ENCODE peak calls at places on chromosomes 16 and 17, in five cellular contexts. Q, O, K, Y and X are unnamed samples.

GRCh38 chr16:637081-638018 is 1.2 kb upstream of the METTL26 start:
- DNase-seq in Q (peak), O (peak), K (peak), Y (no peak), X (peak)

GRCh38 chr16:59527206-59527997 is 793.3 kb upstream of the GOT2 start:
- DNase-seq in Q (no peak), O (no peak), K (no peak), Y (peak), X (no peak)

GRCh38 chr16:70575376-70575775 is 51.8 kb downstream of the SF3B3 start:
- DNase-seq in Q (no peak), O (no peak), K (no peak), Y (no peak), X (peak)

GRCh38 chr16:89956511-89957213 is 8.1 kb downstream of the DEF8 start:
- DNase-seq in Q (no peak), O (no peak), K (no peak), Y (no peak), X (no peak)

GRCh38 chr17:28033972-28034714 is 8.3 kb upstream of the NLK start:
- DNase-seq in Q (no peak), O (no peak), K (no peak), Y (peak), X (no peak)

GRCh38 chr16:29834079-29834478 is 13.8 kb downstream of the MVP start:
- DNase-seq in Q (no peak), O (no peak), K (no peak), Y (no peak), X (no peak)

GRCh38 chr17:15744885-15745284 is 12.8 kb downstream of the TBC1D26 start:
- DNase-seq in Q (no peak), O (no peak), K (no peak), Y (no peak), X (no peak)

GRCh38 chr16:78437352-78437968 is 338.0 kb downstream of the WWOX start:
- DNase-seq in Q (peak), O (no peak), K (no peak), Y (peak), X (no peak)

GRCh38 chr17:18009609-18010420 is 29.2 kb downstream of the ATPAF2 start:
- DNase-seq in Q (no peak), O (peak), K (no peak), Y (no peak), X (no peak)

GRCh38 chr16:78608305-78608776 is 508.9 kb downstream of the WWOX start:
- DNase-seq in Q (peak), O (no peak), K (no peak), Y (no peak), X (no peak)

GRCh38 chr16:839643-840408 is 39.3 kb upstream of the GNG13 start:
- DNase-seq in Q (no peak), O (no peak), K (no peak), Y (no peak), X (no peak)

GRCh38 chr17:1577186-1577585 is 14.6 kb upstream of the PITPNA start:
- DNase-seq in Q (peak), O (peak), K (no peak), Y (peak), X (peak)

GRCh38 chr17:42282478-42283080 is 5.7 kb upstream of the STAT5A start:
- DNase-seq in Q (no peak), O (no peak), K (no peak), Y (no peak), X (peak)

GRCh38 chr17:42363767-42364585 is 24.3 kb downstream of the STAT3 start:
- DNase-seq in Q (no peak), O (no peak), K (no peak), Y (no peak), X (no peak)

DNA sequence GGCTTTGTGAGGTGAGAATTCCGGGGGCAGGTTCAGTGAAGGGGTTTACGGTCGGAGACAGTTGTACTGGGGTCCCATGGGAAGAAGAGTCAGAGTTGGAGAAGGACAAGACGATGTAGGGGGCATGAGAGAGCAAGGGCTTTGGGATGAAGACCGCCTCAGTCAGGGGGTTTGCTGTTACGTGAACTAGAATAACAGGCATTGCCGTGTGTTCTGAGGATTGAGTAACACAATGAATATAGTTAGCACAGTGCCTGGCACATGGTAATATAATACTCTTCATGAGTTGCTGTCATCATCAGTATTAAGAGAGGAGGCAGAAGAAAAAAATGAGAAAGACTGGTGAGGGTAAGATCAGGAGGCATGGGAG is 577 bp downstream of the ZNF646 start:
- DNase-seq in Q (no peak), O (no peak), K (no peak), Y (no peak), X (no peak)
- TF ChIP-seq CTCF in Q (no peak), O (no peak), K (no peak), Y (no peak), X (no peak)

DNA sequence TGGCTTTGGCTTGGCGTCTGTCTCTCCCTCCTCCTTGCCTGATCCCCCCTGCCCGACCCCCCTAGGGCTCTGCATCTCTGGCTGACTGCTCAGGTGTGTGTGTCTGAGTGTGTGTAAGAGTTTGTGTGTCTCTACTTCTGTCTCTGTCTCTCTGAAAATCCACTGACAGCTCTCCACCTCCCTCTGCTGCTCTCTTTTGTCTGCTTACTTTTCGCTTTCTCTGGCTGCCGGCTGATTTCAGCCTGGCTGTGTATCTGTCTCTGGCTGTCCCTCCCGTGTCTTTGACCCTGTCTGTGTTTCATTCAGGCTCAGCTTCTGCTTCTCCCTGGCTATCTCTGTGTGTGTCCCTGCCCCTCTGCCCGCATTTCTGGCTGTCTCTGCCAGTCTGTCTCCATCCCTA is 3.8 kb upstream of the SPEM1 start:
- DNase-seq in Q (no peak), O (no peak), K (no peak), Y (no peak), X (no peak)
- TF ChIP-seq CTCF in Q (no peak), O (no peak), K (no peak), Y (no peak), X (no peak)

GRCh38 chr16:6032438-6032837 is 934.8 kb upstream of the EEF2KMT start:
- DNase-seq in Q (no peak), O (no peak), K (no peak), Y (no peak), X (no peak)
- TF ChIP-seq CTCF in Q (no peak), O (no peak), K (no peak), Y (peak), X (no peak)

DNA sequence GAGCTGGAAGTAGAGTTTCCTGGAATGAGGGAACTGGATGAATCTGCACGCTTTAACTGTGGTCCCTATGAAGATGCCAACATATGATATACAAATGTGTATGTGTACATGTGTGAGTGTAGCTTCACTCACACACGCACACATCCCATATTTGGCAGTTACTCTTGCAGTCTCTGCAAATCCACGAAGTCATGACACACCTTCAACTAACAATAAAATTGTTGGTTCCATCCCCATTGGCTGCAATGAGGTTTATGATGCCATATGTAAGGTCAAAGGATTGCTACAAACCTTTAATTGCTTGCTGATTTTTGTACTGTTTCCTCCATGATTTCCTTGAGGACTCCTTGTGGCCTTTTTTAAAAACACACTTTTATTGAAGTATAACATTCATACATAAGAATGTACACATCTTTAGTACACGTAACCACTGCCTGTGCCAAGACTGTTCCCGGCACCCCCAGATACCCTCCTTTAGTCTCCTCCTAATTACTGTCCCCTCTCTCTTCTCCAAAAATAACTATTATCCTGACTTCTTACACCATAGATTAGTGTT is 22.0 kb downstream of the MYO1D start:
- DNase-seq in Q (no peak), O (no peak), K (no peak), Y (no peak), X (no peak)
- TF ChIP-seq CTCF in Q (no peak), O (no peak), K (no peak), Y (no peak), X (no peak)

DNA sequence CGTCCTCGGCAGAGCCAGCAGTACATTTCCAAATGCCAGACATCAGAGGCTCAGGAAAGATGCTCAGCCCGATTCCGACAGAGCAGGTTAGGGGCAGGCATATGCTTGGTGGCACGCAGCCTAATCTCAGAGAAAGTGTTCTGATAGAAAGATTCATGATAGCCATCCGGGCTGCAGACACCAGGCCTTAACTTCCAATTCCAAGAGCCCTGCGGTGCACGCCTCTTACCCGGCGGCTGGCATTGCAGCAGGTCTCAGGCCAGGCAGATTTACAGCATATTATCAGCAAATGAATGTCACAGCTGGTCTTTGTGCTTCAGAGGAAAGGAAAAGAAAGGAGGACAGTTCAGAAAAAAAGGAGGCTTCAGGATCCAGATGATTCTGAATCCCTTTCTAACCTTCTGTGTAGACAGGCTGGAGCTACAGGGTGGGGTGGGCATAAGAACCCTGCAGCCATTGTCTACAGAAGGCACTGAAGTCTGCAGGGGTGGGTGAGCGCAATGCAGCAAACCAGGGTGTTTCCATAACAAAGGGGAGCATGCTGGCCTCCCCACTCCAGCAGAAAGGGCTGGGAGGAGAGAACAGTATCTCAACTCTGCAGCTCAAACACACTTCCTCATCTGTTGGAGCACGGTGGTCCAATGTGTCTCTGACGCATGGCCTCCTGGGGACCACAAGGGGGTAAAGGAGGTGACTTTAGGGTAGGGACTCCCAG is 277.4 kb upstream of the XYLT1 start:
- DNase-seq in Q (no peak), O (no peak), K (no peak), Y (no peak), X (no peak)
- TF ChIP-seq CTCF in Q (no peak), O (no peak), K (no peak), Y (no peak), X (no peak)

DNA sequence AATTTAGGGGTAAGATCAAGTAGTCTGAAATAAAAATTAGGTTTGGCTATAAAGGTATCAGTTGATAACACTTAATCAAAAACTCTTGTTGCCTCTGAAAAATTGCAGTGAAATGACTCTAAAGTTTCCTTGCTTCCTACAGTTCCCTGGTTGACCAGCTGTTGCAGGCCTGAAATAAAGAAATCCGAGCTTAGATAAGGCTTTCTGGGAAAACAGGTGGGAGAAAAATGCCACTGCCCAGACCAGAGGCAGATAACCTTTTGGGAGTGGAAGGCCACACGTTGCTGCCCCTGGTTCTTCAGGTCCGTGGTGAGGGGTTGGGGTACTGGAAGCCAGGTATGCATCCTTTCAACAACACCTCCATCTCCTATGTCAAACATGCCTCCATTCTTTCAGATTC is 111.3 kb downstream of the HS3ST3A1 start:
- DNase-seq in Q (no peak), O (no peak), K (no peak), Y (no peak), X (no peak)
- TF ChIP-seq CTCF in Q (no peak), O (no peak), K (no peak), Y (no peak), X (no peak)